ENCODE peak calls at places on chromosome 22, in five cellular contexts. K is hippocampal formation; B is stimulated activated CD4-positive, alpha-beta T cell treated with anti-CD3 and anti-CD28 coated beads, TNF-alpha, amount 100 ng/mL, for 4 hours; T is tibial nerve; H is dermis blood vessel endothelial cell. E is an unnamed sample.

GRCh38 chr22:39470462-39471335 is 13.9 kb downstream of the MGAT3 start:
- DNase-seq in K (no peak), B (no peak), T (no peak), H (no peak), E (no peak)

GRCh38 chr22:26586556-26587325 is 3.2 kb downstream of the TPST2 start:
- DNase-seq in K (no peak), B (no peak), T (no peak), H (peak), E (no peak)

GRCh38 chr22:39363751-39364484 is 14.1 kb downstream of the SYNGR1 start:
- DNase-seq in K (no peak), B (no peak), T (no peak), H (no peak), E (no peak)

GRCh38 chr22:46378499-46379300 is 43.2 kb downstream of the TRMU start:
- DNase-seq in K (no peak), B (no peak), T (no peak), H (no peak), E (no peak)

GRCh38 chr22:39960791-39961746 is 872 bp downstream of the TMA7B start:
- DNase-seq in K (no peak), B (peak), T (no peak), H (peak), E (peak)

GRCh38 chr22:19177164-19178064 is 1.1 kb downstream of the SLC25A1 start:
- DNase-seq in K (no peak), B (no peak), T (no peak), H (no peak), E (no peak)

GRCh38 chr22:32949719-32950118 is 108.5 kb downstream of the SYN3 start:
- DNase-seq in K (no peak), B (no peak), T (no peak), H (no peak), E (no peak)

GRCh38 chr22:20656902-20657836 is 116.7 kb upstream of the SERPIND1 start:
- DNase-seq in K (no peak), B (no peak), T (no peak), H (no peak), E (no peak)

GRCh38 chr22:20143883-20144665 is 6.8 kb downstream of the CCDC188 start:
- DNase-seq in K (no peak), B (no peak), T (no peak), H (no peak), E (no peak)

GRCh38 chr22:20118572-20119020 is 1.6 kb upstream of the TRMT2A start:
- DNase-seq in K (no peak), B (no peak), T (no peak), H (no peak), E (no peak)

GRCh38 chr22:44671742-44672141 is 30.3 kb upstream of the PRR5 start:
- DNase-seq in K (no peak), B (no peak), T (no peak), H (no peak), E (no peak)

GRCh38 chr22:20758688-20759087 is 15.2 kb upstream of the SERPIND1 start:
- DNase-seq in K (no peak), B (no peak), T (no peak), H (peak), E (no peak)

GRCh38 chr22:50705219-50705691 is 32.6 kb downstream of the SHANK3 start:
- DNase-seq in K (peak), B (no peak), T (no peak), H (peak), E (no peak)

GRCh38 chr22:19892249-19892879 is 37.7 kb upstream of the GNB1L start:
- DNase-seq in K (no peak), B (no peak), T (no peak), H (peak), E (no peak)

GRCh38 chr22:45680932-45681700 is 9.5 kb downstream of the ATXN10 start:
- DNase-seq in K (no peak), B (no peak), T (no peak), H (peak), E (no peak)

GRCh38 chr22:30717331-30717921 is 22.8 kb downstream of the OSBP2 start:
- DNase-seq in K (no peak), B (no peak), T (no peak), H (peak), E (no peak)

GRCh38 chr22:20507253-20508066 is at the start of gene MED15:
- DNase-seq in K (peak), B (peak), T (peak), H (peak), E (peak)

GRCh38 chr22:46455453-46455852 is 82.0 kb downstream of the CELSR1 start:
- DNase-seq in K (no peak), B (no peak), T (no peak), H (no peak), E (no peak)

GRCh38 chr22:40120783-40121182 is 56.9 kb upstream of the TNRC6B start:
- DNase-seq in K (no peak), B (no peak), T (no peak), H (peak), E (no peak)

GRCh38 chr22:19106886-19107729 is 15.1 kb downstream of the DGCR2 start:
- DNase-seq in K (no peak), B (no peak), T (no peak), H (no peak), E (peak)

GRCh38 chr22:45877651-45878050 is 99.3 kb downstream of the WNT7B start:
- DNase-seq in K (no peak), B (no peak), T (peak), H (no peak), E (no peak)

GRCh38 chr22:50315289-50316113 is 8.1 kb upstream of the PLXNB2 start:
- DNase-seq in K (no peak), B (no peak), T (no peak), H (no peak), E (peak)

GRCh38 chr22:38415561-38416321 is 39.3 kb downstream of the KCNJ4 start:
- DNase-seq in K (no peak), B (no peak), T (no peak), H (no peak), E (peak)

GRCh38 chr22:46931414-46931813 is 169.0 kb downstream of the TBC1D22A start:
- DNase-seq in K (no peak), B (no peak), T (no peak), H (no peak), E (no peak)

GRCh38 chr22:38981005-38981658 is 1.0 kb upstream of the APOBEC3B start:
- DNase-seq in K (no peak), B (no peak), T (no peak), H (peak), E (peak)

GRCh38 chr22:26174280-26174679 is 5.0 kb downstream of the SEZ6L start:
- DNase-seq in K (no peak), B (no peak), T (no peak), H (no peak), E (no peak)

GRCh38 chr22:43151251-43152000 is at the start of gene TSPO:
- DNase-seq in K (peak), B (peak), T (peak), H (peak), E (peak)

GRCh38 chr22:30702856-30703255 is 8.2 kb downstream of the OSBP2 start:
- DNase-seq in K (no peak), B (no peak), T (no peak), H (no peak), E (no peak)

GRCh38 chr22:24310969-24311368 is 40.3 kb downstream of the SPECC1L start:
- DNase-seq in K (no peak), B (no peak), T (no peak), H (no peak), E (no peak)

GRCh38 chr22:37126383-37126782 is 16.9 kb upstream of the TMPRSS6 start:
- DNase-seq in K (no peak), B (no peak), T (no peak), H (peak), E (no peak)

GRCh38 chr22:17589810-17590375 is 26.6 kb downstream of the SLC25A18 start:
- DNase-seq in K (no peak), B (no peak), T (no peak), H (no peak), E (no peak)